ENCODE peak calls at places on chromosomes 4 and X, in four cellular contexts. H is GM12878, J is HEK293T, L is HepG2. W is an unnamed sample.

GRCh38 chr4:45004847-45005565 is 278.6 kb upstream of the GNPDA2 start:
- DNase-seq in H (no peak), J (no peak), L (no peak), W (no peak)

GRCh38 chr4:40909363-40909876 is 159.7 kb downstream of the NSUN7 start:
- DNase-seq in H (no peak), J (no peak), L (no peak), W (no peak)

GRCh38 chrX:11100281-11101035 is 10.7 kb upstream of the HCCS start:
- DNase-seq in H (no peak), J (peak), L (peak), W (no peak)

GRCh38 chr4:13701937-13702446 is 74.5 kb upstream of the BOD1L1 start:
- DNase-seq in H (no peak), J (no peak), L (peak), W (no peak)

GRCh38 chr4:1405636-1406415 is 416 bp downstream of the NKX1-1 start:
- DNase-seq in H (no peak), J (no peak), L (no peak), W (no peak)

GRCh38 chr4:168734703-168735688 is 238.1 kb downstream of the PALLD start:
- DNase-seq in H (no peak), J (no peak), L (no peak), W (no peak)

GRCh38 chrX:129724767-129725166 is 14.0 kb upstream of the XPNPEP2 start:
- DNase-seq in H (no peak), J (no peak), L (no peak), W (no peak)

GRCh38 chr4:111641813-111642579 is 503.3 kb upstream of the FAM241A start:
- DNase-seq in H (peak), J (peak), L (peak), W (peak)

GRCh38 chrX:116276191-116276700 is 105.7 kb downstream of the AGTR2 start:
- DNase-seq in H (no peak), J (no peak), L (no peak), W (no peak)

GRCh38 chr4:119261986-119262385 is 49.5 kb downstream of the USP53 start:
- DNase-seq in H (no peak), J (no peak), L (no peak), W (no peak)

GRCh38 chr4:26613242-26613641 is 29.4 kb downstream of the TBC1D19 start:
- DNase-seq in H (no peak), J (no peak), L (no peak), W (no peak)

GRCh38 chrX:25442501-25442900 is 426.7 kb upstream of the ARX start:
- DNase-seq in H (no peak), J (no peak), L (no peak), W (no peak)

GRCh38 chr4:26856906-26857277 is 3.7 kb upstream of the STIM2 start:
- DNase-seq in H (no peak), J (no peak), L (no peak), W (no peak)

GRCh38 chrX:275476-275966 is 5.7 kb upstream of the PLCXD1 start:
- DNase-seq in H (no peak), J (no peak), L (no peak), W (no peak)

GRCh38 chr4:5758741-5759140 is 47.7 kb downstream of the EVC start:
- DNase-seq in H (peak), J (no peak), L (no peak), W (no peak)

GRCh38 chr4:76723916-76724315 is 174.0 kb downstream of the SOWAHB start:
- DNase-seq in H (no peak), J (no peak), L (no peak), W (no peak)

GRCh38 chr4:26887809-26888208 is 27.2 kb downstream of the STIM2 start:
- DNase-seq in H (no peak), J (no peak), L (no peak), W (no peak)

GRCh38 chr4:47075919-47076318 is 44.6 kb downstream of the GABRB1 start:
- DNase-seq in H (no peak), J (no peak), L (no peak), W (no peak)

GRCh38 chr4:105210901-105211300 is 64.2 kb downstream of the TET2 start:
- DNase-seq in H (no peak), J (no peak), L (no peak), W (no peak)

GRCh38 chr4:94732358-94732698 is 25.4 kb upstream of the BMPR1B start:
- DNase-seq in H (no peak), J (no peak), L (no peak), W (no peak)

GRCh38 chrX:18855919-18856644 is 127.8 kb downstream of the PHKA2 start:
- DNase-seq in H (peak), J (no peak), L (no peak), W (no peak)

GRCh38 chr4:118826723-118827444 is 9.0 kb downstream of the SEC24D start:
- DNase-seq in H (no peak), J (no peak), L (peak), W (no peak)

GRCh38 chr4:144820706-144821105 is 174.8 kb downstream of the HHIP start:
- DNase-seq in H (no peak), J (no peak), L (no peak), W (no peak)

GRCh38 chr4:155017426-155017825 is 191.0 kb upstream of the NPY2R start:
- DNase-seq in H (no peak), J (no peak), L (no peak), W (no peak)

GRCh38 chr4:11605597-11605996 is 176.9 kb upstream of the HS3ST1 start:
- DNase-seq in H (no peak), J (no peak), L (no peak), W (no peak)

GRCh38 chrX:63032811-63033210 is 318.3 kb downstream of the SPIN4 start:
- DNase-seq in H (no peak), J (no peak), L (no peak), W (no peak)

GRCh38 chr4:16659120-16659519 is 239.3 kb downstream of the LDB2 start:
- DNase-seq in H (no peak), J (no peak), L (no peak), W (no peak)

DNA sequence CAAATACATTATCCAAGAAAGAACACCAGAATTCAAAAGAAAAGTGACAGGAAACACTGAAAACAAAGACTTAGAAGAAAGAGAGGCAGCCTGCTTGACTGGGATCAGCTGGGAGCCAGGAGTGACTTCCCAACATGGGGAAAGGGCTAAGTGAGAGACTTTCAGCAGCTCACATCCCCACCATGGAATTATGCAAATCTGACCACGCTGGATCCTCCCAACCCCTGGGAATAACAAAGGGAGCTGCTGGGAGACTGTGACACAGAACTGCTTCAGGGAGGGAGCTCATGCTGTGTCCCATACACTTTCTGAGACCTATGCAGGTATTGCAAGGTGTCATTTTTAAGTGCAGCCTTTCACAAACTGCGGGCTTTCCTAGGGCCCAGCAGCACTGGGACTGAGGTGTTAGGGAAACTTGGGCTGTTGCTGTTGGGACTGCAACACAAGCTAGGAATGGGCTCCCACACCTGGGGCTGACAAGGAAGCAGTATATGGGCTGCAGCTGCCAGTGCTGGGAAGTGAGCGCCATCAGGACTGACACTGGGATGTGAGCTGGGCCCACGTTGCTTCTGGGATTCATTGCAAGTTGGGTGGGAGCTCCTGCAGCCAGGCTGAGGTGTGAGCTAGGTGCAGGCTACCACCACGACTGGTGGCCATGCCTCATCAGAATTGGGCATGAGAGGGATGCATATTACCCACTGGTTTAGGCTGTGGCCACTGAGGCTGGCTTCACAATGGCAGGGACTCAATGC is 139.1 kb downstream of the KDR start:
- DNase-seq in H (no peak), J (no peak), L (no peak), W (no peak)
- TF ChIP-seq FOXK2 in H (no peak), J (no peak), L (no peak), W (no peak)

DNA sequence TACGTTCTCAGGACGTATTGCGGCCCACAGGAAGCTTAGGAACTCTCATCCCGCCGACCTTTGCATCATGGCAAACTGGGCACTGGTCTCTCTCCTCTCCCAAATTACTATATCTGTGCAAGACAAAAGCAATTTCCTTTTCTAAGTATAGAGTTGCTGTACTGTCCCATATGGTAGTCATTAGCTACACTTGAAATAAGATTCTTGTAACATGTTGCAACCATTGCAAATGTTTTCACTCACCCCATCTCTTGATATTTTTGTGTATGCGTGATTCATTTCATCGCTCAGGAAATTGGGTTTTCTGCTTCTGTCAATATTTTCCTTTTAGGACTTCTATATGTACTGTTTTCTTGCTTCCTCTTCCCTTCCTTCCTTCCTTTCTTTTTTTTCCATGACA is 15.7 kb downstream of the ARMCX6 start:
- DNase-seq in H (no peak), J (no peak), L (no peak), W (no peak)
- TF ChIP-seq FOXK2 in H (no peak), J (no peak), L (no peak), W (no peak)

GRCh38 chr4:8900588-8900987 is 28.9 kb upstream of the HMX1 start:
- DNase-seq in H (no peak), J (no peak), L (no peak), W (no peak)
- TF ChIP-seq FOXK2 in H (no peak), J (no peak), L (no peak), W (no peak)

GRCh38 chrX:118116308-118117068 is at the start of gene KLHL13:
- DNase-seq in H (no peak), J (peak), L (no peak), W (peak)
- TF ChIP-seq FOXK2 in H (no peak), J (no peak), L (no peak), W (no peak)

GRCh38 chr4:20255251-20255586 is 3.5 kb downstream of the SLIT2 start:
- DNase-seq in H (no peak), J (no peak), L (no peak), W (no peak)

GRCh38 chr4:20253799-20254409 is 2.2 kb downstream of the SLIT2 start:
- DNase-seq in H (no peak), J (no peak), L (no peak), W (no peak)

GRCh38 chr4:20253272-20253798 is 1.6 kb downstream of the SLIT2 start:
- DNase-seq in H (no peak), J (no peak), L (no peak), W (no peak)

GRCh38 chr4:20255823-20256222 is 4.1 kb downstream of the SLIT2 start:
- DNase-seq in H (no peak), J (no peak), L (no peak), W (no peak)

GRCh38 chr4:20254517-20255250 is 3.0 kb downstream of the SLIT2 start:
- DNase-seq in H (no peak), J (peak), L (no peak), W (no peak)
- TF ChIP-seq FOXK2 in H (no peak), J (no peak), L (no peak), W (no peak)